ENCODE peak calls at places on chromosomes 11 and 22, in eight cellular contexts. Y is foreskin fibroblast, P is mammary epithelial cell, N is HL-60, H is astrocyte, S is PC-3, U is lower lobe of right lung, Q is AG09309. V is an unnamed sample.

GRCh38 chr11:8593935-8594909 is at the start of gene STK33:
- DNase-seq in P (no peak), Q (no peak), Y (peak), H (peak), N (peak), S (no peak), U (peak), V (peak)

GRCh38 chr22:50196256-50196655 is 4.6 kb upstream of the SELENOO start:
- DNase-seq in S (no peak), H (no peak), Y (no peak), U (no peak), N (no peak), Q (no peak), P (no peak), V (no peak)

GRCh38 chr11:3077846-3078440 is 20.7 kb upstream of the CARS1 start:
- DNase-seq in U (no peak), P (no peak), Y (no peak), H (no peak), S (no peak), Q (no peak), N (no peak), V (no peak)

GRCh38 chr11:70542811-70543210 is 144.5 kb downstream of the CTTN start:
- DNase-seq in S (no peak), Q (no peak), H (no peak), U (peak), N (no peak), P (no peak), Y (no peak), V (no peak)

GRCh38 chr11:65440831-65441499 is 18.4 kb downstream of the NEAT1 start:
- DNase-seq in N (no peak), H (no peak), U (no peak), Q (no peak), Y (peak), S (peak), P (no peak), V (peak)

GRCh38 chr11:63769044-63769718 is 606 bp upstream of the ZFTA start:
- DNase-seq in H (no peak), Q (no peak), P (no peak), Y (peak), S (peak), U (peak), N (no peak), V (peak)

GRCh38 chr11:14075118-14075601 is 112.6 kb downstream of the SPON1 start:
- DNase-seq in S (peak), U (no peak), H (peak), Q (peak), Y (peak), N (no peak), P (peak), V (peak)

GRCh38 chr22:24894220-24894975 is 52.1 kb downstream of the LHFPL7 start:
- DNase-seq in Y (peak), U (peak), H (peak), S (peak), Q (peak), N (peak), P (peak), V (peak)

GRCh38 chr22:25137577-25138525 is 61.8 kb upstream of the CRYBB3 start:
- DNase-seq in N (no peak), Q (no peak), Y (no peak), U (no peak), P (no peak), S (peak), H (no peak), V (peak)

GRCh38 chr11:77135069-77135468 is 7.0 kb downstream of the MYO7A start:
- DNase-seq in S (no peak), U (no peak), H (no peak), N (no peak), Y (no peak), P (no peak), Q (no peak), V (no peak)

GRCh38 chr11:106961518-106961917 is 56.8 kb downstream of the GUCY1A2 start:
- DNase-seq in U (no peak), N (no peak), H (peak), S (peak), Q (peak), P (peak), Y (peak), V (peak)

GRCh38 chr11:536841-537621 is at the start of gene LRRC56:
- DNase-seq in Y (peak), U (peak), S (peak), Q (no peak), H (peak), N (peak), P (peak), V (peak)

GRCh38 chr22:17880468-17880867 is 106.2 kb upstream of the BID start:
- DNase-seq in Q (no peak), U (no peak), Y (no peak), P (no peak), H (no peak), N (no peak), S (no peak), V (no peak)

GRCh38 chr11:90779098-90779497 is 556.2 kb upstream of the CHORDC1 start:
- DNase-seq in S (no peak), Y (no peak), N (no peak), U (no peak), H (no peak), Q (no peak), P (no peak), V (no peak)
- TF ChIP-seq CTCF in S (no peak), Y (no peak), N (no peak), U (no peak), H (no peak), Q (no peak), P (no peak), V (no peak)

GRCh38 chr11:101429708-101430107 is 154.1 kb downstream of the TRPC6 start:
- DNase-seq in S (no peak), P (no peak), N (no peak), Y (no peak), U (no peak), H (no peak), Q (no peak), V (no peak)
- H3K4me3 ChIP-seq in S (no peak), P (no peak), N (no peak), Y (no peak), U (no peak), H (no peak), Q (no peak), V (no peak)

GRCh38 chr11:72328366-72329224 is 84.6 kb upstream of the PHOX2A start:
- DNase-seq in Y (peak), U (no peak), Q (no peak), S (peak), H (peak), P (no peak), N (no peak), V (peak)
- TF ChIP-seq CTCF in Y (no peak), U (no peak), Q (no peak), S (peak), H (peak), P (no peak), N (no peak), V (peak)

DNA sequence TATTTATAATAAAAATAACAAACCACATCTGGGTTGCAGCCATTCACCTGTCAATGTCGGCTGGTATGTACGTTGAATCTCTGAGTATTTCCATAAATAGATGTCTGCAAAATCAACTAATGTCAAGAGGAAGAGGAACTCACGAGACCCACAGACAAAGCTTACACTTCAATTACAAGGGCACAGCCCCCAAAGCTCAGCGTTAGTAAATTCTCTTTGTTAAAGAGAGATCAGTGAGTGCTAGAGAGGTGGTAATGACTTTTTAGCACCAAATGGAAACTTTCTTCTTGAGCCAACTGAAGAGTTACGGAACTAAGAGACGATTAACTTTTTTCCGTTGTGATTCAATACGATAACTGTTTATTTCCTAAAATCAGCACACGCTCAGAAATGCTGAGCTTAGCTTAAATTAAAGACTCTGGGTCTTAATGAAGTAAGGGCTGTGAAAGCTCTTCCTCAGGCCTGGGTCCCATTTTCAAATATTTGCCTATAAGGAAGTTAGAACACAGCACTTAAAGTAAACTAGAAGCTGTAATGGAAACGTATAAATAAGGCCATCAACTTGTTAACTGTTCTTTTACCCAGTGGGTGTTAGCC is 22.7 kb upstream of the TFIP11 start:
- DNase-seq in H (no peak), Q (no peak), U (no peak), P (no peak), S (no peak), N (no peak), Y (no peak), V (no peak)
- H3K4me3 ChIP-seq in H (no peak), Q (no peak), U (no peak), P (no peak), S (no peak), N (no peak), Y (no peak), V (no peak)

DNA sequence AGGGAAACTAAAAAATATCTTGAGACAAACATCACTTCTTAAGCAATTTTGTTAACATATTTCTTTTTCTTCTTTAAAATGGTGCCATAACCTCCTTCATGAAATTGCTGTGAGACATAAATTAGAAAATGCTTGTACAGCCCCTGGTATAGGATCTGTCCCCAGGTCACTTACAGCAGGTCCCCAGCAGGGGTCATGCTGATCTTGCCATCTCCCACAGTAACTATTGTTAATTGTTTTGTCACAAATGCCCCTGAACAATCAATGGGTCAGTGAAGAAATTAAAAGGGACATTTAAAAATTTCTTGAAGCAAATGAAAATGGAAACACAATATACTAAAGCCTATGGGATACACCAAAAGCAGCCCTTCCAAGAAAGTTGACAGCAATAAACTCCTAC is 99.8 kb upstream of the OR4B1 start:
- DNase-seq in U (no peak), H (no peak), N (no peak), Y (peak), Q (no peak), S (no peak), P (no peak), V (peak)
- TF ChIP-seq CTCF in U (peak), H (peak), N (peak), Y (peak), Q (peak), S (peak), P (no peak), V (peak)

DNA sequence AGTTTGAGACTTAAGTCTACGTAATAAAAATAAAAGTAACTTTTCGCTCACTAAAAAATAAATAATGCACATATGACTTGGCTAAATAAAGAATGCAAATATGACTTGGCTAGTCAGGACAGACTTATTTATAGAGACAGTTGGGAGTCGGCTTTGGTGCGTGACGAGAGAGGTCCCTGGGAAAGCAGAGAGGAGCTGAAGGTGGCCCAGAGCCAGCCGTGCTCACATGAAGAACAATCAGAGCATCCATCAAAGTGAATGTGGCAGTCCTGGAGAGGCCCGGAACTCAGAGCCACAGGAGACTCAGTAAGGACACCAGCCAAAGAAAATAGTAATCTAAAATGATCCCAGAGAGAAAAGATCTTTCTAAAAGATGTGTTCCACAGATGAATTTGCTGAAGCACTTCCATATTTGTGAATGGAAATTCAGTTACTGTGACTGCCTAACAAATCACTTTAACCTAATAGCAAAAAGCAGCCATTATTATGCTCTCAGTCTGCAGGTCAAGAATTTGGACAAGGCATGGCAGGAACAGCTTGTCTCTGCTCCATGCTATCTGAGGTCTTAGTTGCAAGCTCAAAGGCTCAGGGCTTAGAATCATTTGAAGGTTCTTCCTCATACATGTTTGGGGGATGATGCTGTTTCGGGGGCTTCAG is 34.8 kb downstream of the CWC15 start:
- DNase-seq in U (peak), S (peak), Q (peak), N (no peak), H (peak), Y (peak), P (no peak), V (no peak)
- H3K4me3 ChIP-seq in U (no peak), S (no peak), Q (no peak), N (no peak), H (no peak), Y (no peak), P (no peak), V (no peak)

DNA sequence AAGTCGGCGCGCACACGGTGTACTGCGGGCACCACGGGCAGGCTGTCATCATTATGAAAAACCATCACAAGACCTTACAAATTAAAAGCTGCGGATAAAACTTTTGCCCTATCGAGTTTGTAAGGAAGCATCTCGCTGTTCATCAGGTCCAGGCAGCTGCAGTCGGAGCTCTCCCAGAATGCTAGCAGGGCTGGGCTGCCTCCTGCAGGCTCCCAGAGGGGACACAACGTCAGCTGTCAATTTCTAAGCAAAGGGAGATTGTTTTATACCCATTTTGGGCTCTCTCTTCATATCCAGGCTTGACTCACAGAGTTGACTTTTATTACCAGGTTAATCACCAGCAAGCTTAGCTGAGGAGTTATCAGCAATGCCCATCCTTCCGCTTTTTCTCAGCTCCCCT is 375.1 kb downstream of the OPCML start:
- DNase-seq in U (no peak), P (no peak), Q (no peak), N (no peak), Y (no peak), H (no peak), S (no peak), V (no peak)
- TF ChIP-seq CTCF in U (no peak), P (no peak), Q (no peak), N (no peak), Y (no peak), H (no peak), S (no peak), V (no peak)

DNA sequence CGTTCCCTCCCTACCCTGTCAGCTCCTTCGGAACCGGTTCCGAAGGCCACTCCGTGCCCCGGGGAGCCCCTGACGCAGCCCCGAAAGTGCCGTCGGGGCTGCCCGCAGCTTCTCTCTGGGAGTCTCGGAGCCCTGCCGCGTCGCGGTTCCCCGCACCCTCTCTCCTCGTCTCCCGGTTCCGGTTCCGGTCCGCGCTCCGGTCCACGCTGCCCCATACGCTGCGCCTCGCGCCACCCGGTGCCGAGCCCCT is 626 bp downstream of the MTA2 start:
- DNase-seq in Q (no peak), H (no peak), N (peak), Y (peak), P (no peak), U (no peak), S (peak), V (peak)
- H3K4me3 ChIP-seq in Q (peak), H (peak), N (peak), Y (peak), P (peak), U (peak), S (peak), V (peak)